ENCODE peak calls at places on chromosomes 4 and X, in six cellular contexts. K, X, D, F, N and S are unnamed samples.

GRCh38 chr4:74640111-74640903 is 154.0 kb downstream of the BTC start:
- DNase-seq in K (peak), X (no peak), D (no peak), F (no peak), N (no peak), S (no peak)

GRCh38 chrX:113962338-113962737 is 621.5 kb upstream of the HTR2C start:
- DNase-seq in K (no peak), X (no peak), D (no peak), F (no peak), N (no peak), S (no peak)

GRCh38 chrX:68808686-68809357 is 20.0 kb upstream of the EFNB1 start:
- DNase-seq in K (no peak), X (no peak), D (no peak), F (no peak), N (no peak), S (no peak)

GRCh38 chrX:445727-446126 is 59.0 kb upstream of the PPP2R3B start:
- DNase-seq in K (no peak), X (no peak), D (no peak), F (no peak), N (peak), S (no peak)

GRCh38 chrX:69093960-69094935 is 71.0 kb downstream of the PJA1 start:
- DNase-seq in K (peak), X (peak), D (peak), F (peak), N (no peak), S (no peak)

GRCh38 chrX:94908171-94908570 is 1234.2 kb downstream of the FAM133A start:
- DNase-seq in K (no peak), X (peak), D (no peak), F (no peak), N (no peak), S (no peak)

GRCh38 chr4:64584981-64585557 is 175.8 kb upstream of the TECRL start:
- DNase-seq in K (peak), X (no peak), D (no peak), F (peak), N (no peak), S (no peak)

GRCh38 chr4:36241771-36242170 is 2.5 kb downstream of the ARAP2 start:
- DNase-seq in K (no peak), X (no peak), D (no peak), F (no peak), N (no peak), S (no peak)

GRCh38 chrX:132501606-132502005 is 12.8 kb upstream of the MBNL3 start:
- DNase-seq in K (no peak), X (no peak), D (no peak), F (no peak), N (no peak), S (no peak)

GRCh38 chr4:111802191-111802590 is 343.1 kb upstream of the FAM241A start:
- DNase-seq in K (no peak), X (no peak), D (no peak), F (no peak), N (no peak), S (no peak)

GRCh38 chrX:117092641-117093040 is 629.9 kb upstream of the CT83 start:
- DNase-seq in K (no peak), X (no peak), D (no peak), F (no peak), N (no peak), S (no peak)

GRCh38 chrX:126551725-126552312 is 795 bp downstream of the DCAF12L1 start:
- DNase-seq in K (no peak), X (no peak), D (no peak), F (no peak), N (no peak), S (no peak)

GRCh38 chr4:138978028-138978585 is 37.5 kb upstream of the NOCT start:
- DNase-seq in K (no peak), X (no peak), D (no peak), F (no peak), N (no peak), S (no peak)

GRCh38 chr4:138976526-138976925 is 39.1 kb upstream of the NOCT start:
- DNase-seq in K (no peak), X (no peak), D (no peak), F (no peak), N (no peak), S (no peak)

GRCh38 chr4:138979742-138980141 is 35.8 kb upstream of the NOCT start:
- DNase-seq in K (no peak), X (no peak), D (no peak), F (no peak), N (no peak), S (no peak)

GRCh38 chr4:138977525-138977924 is 38.1 kb upstream of the NOCT start:
- DNase-seq in K (no peak), X (no peak), D (no peak), F (no peak), N (no peak), S (no peak)

DNA sequence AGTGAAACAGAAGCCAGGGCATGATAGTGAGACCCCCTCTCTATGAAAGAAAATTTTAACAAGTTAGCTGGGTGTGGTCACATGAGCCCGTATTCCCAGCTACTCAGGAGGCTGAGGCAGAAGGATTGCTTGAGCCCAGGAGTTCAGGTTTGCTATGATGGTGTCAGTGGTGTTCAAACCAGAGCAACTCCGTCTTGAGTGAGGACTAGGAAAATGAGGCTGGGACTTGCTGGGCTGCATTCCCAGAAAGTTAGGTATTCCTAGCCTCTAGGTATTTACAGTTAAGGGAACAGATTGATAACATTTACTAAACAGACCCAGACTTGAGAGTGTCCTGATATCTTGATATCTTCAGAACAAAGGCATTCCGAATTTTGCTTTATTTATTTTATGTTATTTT is 37.0 kb upstream of the NOCT start:
- DNase-seq in K (no peak), X (no peak), D (no peak), F (no peak), N (no peak), S (no peak)
- H3K27ac ChIP-seq in K (no peak), X (no peak), D (no peak), F (no peak), N (no peak), S (no peak)

GRCh38 chrX:77961063-77961462 is 8.4 kb downstream of the PGAM4 start:
- DNase-seq in K (no peak), X (no peak), D (no peak), F (no peak), N (no peak), S (no peak)

GRCh38 chrX:77960567-77960966 is 8.9 kb downstream of the PGAM4 start:
- DNase-seq in K (no peak), X (no peak), D (no peak), F (no peak), N (no peak), S (no peak)

GRCh38 chrX:77966361-77966760 is 3.1 kb downstream of the PGAM4 start:
- DNase-seq in K (no peak), X (no peak), D (no peak), F (no peak), N (no peak), S (no peak)

GRCh38 chrX:77962068-77962902 is 7.2 kb downstream of the PGAM4 start:
- DNase-seq in K (peak), X (no peak), D (peak), F (no peak), N (no peak), S (no peak)
- H3K27ac ChIP-seq in K (peak), X (no peak), D (no peak), F (no peak), N (no peak), S (no peak)

GRCh38 chr4:41432889-41433288 is 105.1 kb upstream of the LIMCH1 start:
- DNase-seq in K (peak), X (no peak), D (no peak), F (no peak), N (no peak), S (no peak)
- H3K27ac ChIP-seq in K (no peak), X (peak), D (no peak), F (no peak), N (no peak), S (no peak)

GRCh38 chr4:109296545-109296944 is 5.9 kb downstream of the COL25A1 start:
- DNase-seq in K (peak), X (no peak), D (no peak), F (no peak), N (no peak), S (no peak)
- H3K27ac ChIP-seq in K (no peak), X (no peak), D (no peak), F (no peak), N (no peak), S (no peak)

GRCh38 chr4:38091636-38092035 is 131.4 kb downstream of the PTTG2 start:
- DNase-seq in K (peak), X (no peak), D (no peak), F (no peak), N (no peak), S (no peak)

GRCh38 chr4:38089961-38090360 is 129.8 kb downstream of the PTTG2 start:
- DNase-seq in K (no peak), X (no peak), D (no peak), F (no peak), N (no peak), S (no peak)

GRCh38 chr4:38090450-38091246 is 130.4 kb downstream of the PTTG2 start:
- DNase-seq in K (no peak), X (no peak), D (no peak), F (no peak), N (no peak), S (no peak)

GRCh38 chr4:38094419-38094818 is 134.2 kb downstream of the PTTG2 start:
- DNase-seq in K (no peak), X (no peak), D (no peak), F (no peak), N (no peak), S (no peak)

DNA sequence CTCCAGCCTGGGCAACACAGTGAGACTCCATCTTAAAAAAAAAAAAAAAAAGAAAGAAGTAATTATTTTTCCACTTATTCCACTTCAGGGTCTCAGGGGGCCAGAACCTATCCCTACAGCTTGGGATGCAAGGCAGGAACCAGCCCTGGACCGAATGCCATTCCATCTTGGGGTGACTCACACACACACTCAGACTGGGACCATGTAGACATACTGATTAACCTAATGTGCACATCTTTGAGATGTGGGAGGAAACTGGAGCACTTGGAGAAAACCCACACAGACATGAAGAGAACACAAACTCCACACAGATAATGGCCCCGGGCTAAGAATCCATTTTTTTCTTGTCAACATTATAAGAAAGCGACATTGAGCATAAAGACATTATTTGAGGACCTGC is 132.5 kb downstream of the PTTG2 start:
- DNase-seq in K (peak), X (no peak), D (no peak), F (no peak), N (no peak), S (no peak)
- H3K27ac ChIP-seq in K (no peak), X (no peak), D (no peak), F (no peak), N (no peak), S (no peak)

GRCh38 chr4:40848251-40848650 is 98.5 kb downstream of the NSUN7 start:
- DNase-seq in K (no peak), X (no peak), D (no peak), F (no peak), N (no peak), S (no peak)

GRCh38 chr4:40845136-40845910 is 95.6 kb downstream of the NSUN7 start:
- DNase-seq in K (peak), X (no peak), D (no peak), F (no peak), N (no peak), S (no peak)

GRCh38 chr4:40844261-40844660 is 94.5 kb downstream of the NSUN7 start:
- DNase-seq in K (no peak), X (no peak), D (no peak), F (no peak), N (no peak), S (no peak)

GRCh38 chr4:40848981-40849380 is 99.2 kb downstream of the NSUN7 start:
- DNase-seq in K (peak), X (no peak), D (no peak), F (no peak), N (no peak), S (no peak)

GRCh38 chr4:40846556-40846955 is 96.8 kb downstream of the NSUN7 start:
- DNase-seq in K (no peak), X (no peak), D (no peak), F (no peak), N (no peak), S (no peak)
- H3K27ac ChIP-seq in K (no peak), X (no peak), D (no peak), F (no peak), N (no peak), S (no peak)

DNA sequence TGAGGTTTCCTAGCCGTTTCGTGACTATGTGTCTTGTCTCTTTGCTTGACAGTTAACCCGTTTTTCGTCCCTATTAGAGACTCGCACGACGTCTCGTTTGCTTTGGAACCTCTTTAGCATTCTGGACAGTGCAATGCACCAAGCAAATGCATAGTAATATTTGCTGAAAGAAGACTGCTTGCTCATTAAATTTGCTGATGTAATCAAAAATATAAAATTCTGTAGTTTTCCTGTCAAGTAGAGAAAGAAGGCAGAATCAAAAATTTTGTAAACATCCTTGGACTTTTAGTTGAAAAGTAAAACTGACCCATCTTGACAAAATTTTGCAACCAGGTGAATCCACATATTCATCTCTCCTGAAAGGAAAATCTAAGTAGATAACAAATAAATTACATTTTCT is 106.9 kb upstream of the RAPGEF2 start:
- DNase-seq in K (no peak), X (no peak), D (no peak), F (no peak), N (no peak), S (no peak)
- H3K27ac ChIP-seq in K (no peak), X (no peak), D (no peak), F (no peak), N (peak), S (peak)

DNA sequence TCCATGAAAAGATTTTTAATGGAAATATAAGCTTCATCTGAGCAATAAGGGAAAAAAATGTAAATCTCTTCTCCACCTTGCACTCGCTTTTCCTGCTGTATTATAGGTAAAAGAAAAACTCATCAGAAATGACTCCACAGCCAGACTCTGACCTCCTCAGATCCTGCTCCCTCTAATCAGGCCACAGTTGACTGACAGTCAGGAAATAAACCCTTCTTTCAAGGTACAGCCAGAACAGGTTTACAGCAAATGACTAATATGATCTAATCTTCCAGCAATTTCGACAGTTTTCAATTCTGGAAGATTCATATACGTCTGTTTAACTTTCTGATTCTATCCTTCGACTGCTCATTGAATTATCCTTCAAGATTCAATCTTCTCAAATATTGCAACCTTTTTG is 84.9 kb upstream of the PCDH19 start:
- DNase-seq in K (no peak), X (no peak), D (no peak), F (no peak), N (no peak), S (no peak)
- H3K27ac ChIP-seq in K (no peak), X (no peak), D (no peak), F (no peak), N (no peak), S (no peak)

GRCh38 chrX:23742174-23742692 is 843 bp downstream of the ACOT9 start:
- DNase-seq in K (peak), X (peak), D (no peak), F (peak), N (no peak), S (peak)
- H3K27ac ChIP-seq in K (peak), X (peak), D (no peak), F (no peak), N (peak), S (peak)

DNA sequence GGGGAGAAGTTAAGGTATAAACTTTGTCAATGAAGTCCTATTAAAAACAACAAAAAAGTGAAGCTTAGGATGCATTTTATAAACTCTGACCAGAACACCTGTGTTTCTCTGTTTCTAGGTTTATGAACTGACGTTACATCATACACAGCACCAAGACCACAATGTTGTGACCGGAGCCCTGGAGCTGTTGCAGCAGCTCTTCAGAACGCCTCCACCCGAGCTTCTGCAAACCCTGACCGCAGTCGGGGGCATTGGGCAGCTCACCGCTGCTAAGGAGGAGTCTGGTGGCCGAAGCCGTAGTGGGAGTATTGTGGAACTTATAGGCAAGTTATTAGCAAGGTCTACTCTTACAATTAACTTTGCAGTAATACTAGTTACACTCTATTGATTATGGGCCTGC is 46.6 kb downstream of the HTT start:
- DNase-seq in K (no peak), X (no peak), D (no peak), F (no peak), N (no peak), S (no peak)
- H3K27ac ChIP-seq in K (no peak), X (no peak), D (no peak), F (no peak), N (no peak), S (no peak)